ENCODE peak calls at places on chromosomes 5 and 9, in seven cellular contexts. A is HL-60, V is transverse colon, O is sigmoid colon, E is suprapubic skin, T is spleen, X is HepG2. I is an unnamed sample.

GRCh38 chr5:179371681-179372675 is 26.7 kb upstream of the ADAMTS2 start:
- DNase-seq in T (peak; percentile 67), E (peak; percentile 36), X (no peak), V (no peak), A (no peak), O (peak; percentile 48), I (peak; percentile 15)

GRCh38 chr5:39713224-39713911 is 288.6 kb upstream of the DAB2 start:
- DNase-seq in O (no peak), A (peak; percentile 75), E (no peak), T (no peak), V (no peak), X (no peak), I (no peak)

GRCh38 chr5:96702503-96703383 is 40.6 kb downstream of the CAST start:
- DNase-seq in T (peak; percentile 92), V (peak; percentile 94), A (no peak), E (peak; percentile 97), X (peak; percentile 70), O (peak; percentile 98), I (peak; percentile 98)

GRCh38 chr5:40798856-40799210 is 659 bp upstream of the PRKAA1 start:
- DNase-seq in X (no peak), V (no peak), A (no peak), E (no peak), O (no peak), T (no peak), I (no peak)

GRCh38 chr9:123763910-123764588 is 165.9 kb downstream of the DENND1A start:
- DNase-seq in E (no peak), A (no peak), V (no peak), T (no peak), O (no peak), X (no peak), I (no peak)

GRCh38 chr5:74136276-74136675 is 504.3 kb downstream of the ENC1 start:
- DNase-seq in E (no peak), O (no peak), A (no peak), T (no peak), V (no peak), X (no peak), I (no peak)

GRCh38 chr5:71681282-71681681 is 37.8 kb upstream of the CARTPT start:
- DNase-seq in A (no peak), O (no peak), V (no peak), X (no peak), E (no peak), T (no peak), I (no peak)

GRCh38 chr5:126998201-126998631 is 32.1 kb downstream of the MARCHF3 start:
- DNase-seq in V (no peak), A (no peak), T (no peak), O (no peak), E (no peak), X (no peak), I (no peak)

GRCh38 chr5:61167382-61167781 is 5.1 kb upstream of the SMIM15 start:
- DNase-seq in E (no peak), A (no peak), V (peak; percentile 28), X (no peak), O (no peak), T (no peak), I (no peak)

GRCh38 chr5:137282216-137282615 is 216.9 kb downstream of the SPOCK1 start:
- DNase-seq in X (no peak), A (no peak), O (no peak), E (no peak), V (no peak), T (no peak), I (no peak)

GRCh38 chr5:137280656-137281055 is 218.5 kb downstream of the SPOCK1 start:
- DNase-seq in X (no peak), V (no peak), T (no peak), O (no peak), E (no peak), A (no peak), I (no peak)

GRCh38 chr5:137286025-137286610 is 213.0 kb downstream of the SPOCK1 start:
- DNase-seq in O (no peak), T (no peak), A (no peak), V (no peak), X (no peak), E (no peak), I (no peak)

GRCh38 chr5:137281201-137281600 is 217.9 kb downstream of the SPOCK1 start:
- DNase-seq in A (no peak), O (no peak), X (no peak), V (no peak), T (no peak), E (no peak), I (no peak)

GRCh38 chr5:137283801-137284200 is 215.3 kb downstream of the SPOCK1 start:
- DNase-seq in X (no peak), A (no peak), O (no peak), E (no peak), T (no peak), V (no peak), I (no peak)
- TF ChIP-seq POLR2AphosphoS5 in X (no peak), A (no peak), O (no peak), E (no peak), T (no peak), V (no peak), I (no peak)

GRCh38 chr9:114364123-114364522 is 23.7 kb downstream of the AKNA start:
- DNase-seq in X (peak; percentile 57), O (no peak), T (no peak), A (peak; percentile 89), V (no peak), E (no peak), I (no peak)
- H3K4me3 ChIP-seq in X (no peak overlapping the region), O (no peak overlapping the region), T (no peak overlapping the region), A (no peak overlapping the region), V (no peak overlapping the region), E (no peak overlapping the region), I (no peak overlapping the region)

GRCh38 chr5:102048940-102049339 is 247.1 kb downstream of the SLCO4C1 start:
- DNase-seq in A (no peak), T (no peak), E (no peak), V (no peak), O (no peak), X (no peak), I (no peak)
- TF ChIP-seq POLR2AphosphoS5 in A (no peak), T (no peak), E (no peak), V (no peak), O (no peak), X (no peak), I (no peak)

GRCh38 chr5:148471379-148471778 is 87.6 kb downstream of the FBXO38 start:
- DNase-seq in A (no peak), V (no peak), X (no peak), E (no peak), T (no peak), O (no peak), I (no peak)

GRCh38 chr5:148469446-148470062 is 85.8 kb downstream of the FBXO38 start:
- DNase-seq in E (no peak), V (no peak), T (no peak), A (no peak), O (peak; percentile 66), X (no peak), I (no peak)

GRCh38 chr5:148467958-148468357 is 84.2 kb downstream of the FBXO38 start:
- DNase-seq in T (no peak), X (no peak), O (no peak), A (no peak), V (no peak), E (no peak), I (no peak)

GRCh38 chr5:148459669-148460068 is 75.9 kb downstream of the FBXO38 start:
- DNase-seq in X (no peak), A (no peak), T (no peak), E (no peak), V (no peak), O (no peak), I (no peak)

DNA sequence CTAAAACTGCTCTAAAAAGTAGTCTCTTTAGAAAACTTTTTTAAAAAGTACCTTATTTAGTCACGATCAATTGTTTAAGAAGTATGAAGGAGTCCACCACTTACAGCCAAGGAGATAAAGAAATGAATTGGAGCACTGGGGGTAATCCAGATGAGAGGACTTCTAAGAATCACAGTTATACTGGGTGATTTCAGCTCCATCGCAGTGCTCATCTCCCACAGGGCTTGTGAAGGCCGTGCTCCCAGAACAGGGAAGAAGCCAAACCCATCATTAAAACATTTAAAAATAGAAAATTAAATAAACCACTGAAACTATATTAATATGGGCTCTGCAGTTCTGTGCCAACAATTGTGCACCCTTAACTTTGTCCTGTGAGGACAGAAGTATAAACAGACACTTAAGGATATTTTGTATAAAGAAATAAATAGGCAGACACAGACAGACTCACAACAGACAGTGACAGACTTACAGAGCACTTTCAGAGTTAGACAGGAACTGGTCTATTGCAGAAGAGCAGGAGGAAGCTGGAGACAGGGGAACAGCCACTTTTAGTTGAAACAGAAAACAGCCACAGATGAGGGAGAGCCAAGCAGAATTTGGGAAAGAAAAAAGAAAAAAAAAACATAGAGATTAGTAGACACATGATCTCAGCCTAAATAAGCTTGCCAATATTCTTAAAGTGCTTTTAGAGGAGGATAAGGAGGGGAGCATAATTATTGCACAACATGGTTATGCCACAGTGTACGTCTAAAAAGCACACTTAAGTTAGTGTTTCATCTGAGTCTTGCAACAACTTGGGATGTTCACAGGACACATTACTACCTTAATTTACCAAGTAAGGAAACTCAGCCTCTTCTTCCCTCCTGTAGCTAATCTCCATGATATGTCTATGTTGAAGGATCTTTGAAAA is 81.9 kb downstream of the FBXO38 start:
- DNase-seq in O (no peak), A (no peak), T (no peak), X (no peak), V (no peak), E (no peak), I (no peak)
- H3K4me3 ChIP-seq in O (no peak overlapping the region), A (no peak overlapping the region), T (no peak overlapping the region), X (no peak overlapping the region), V (no peak overlapping the region), E (no peak overlapping the region), I (no peak overlapping the region)

GRCh38 chr5:143061161-143061945 is 291.2 kb downstream of the ARHGAP26 start:
- DNase-seq in E (no peak), A (no peak), X (no peak), O (no peak), V (no peak), T (no peak), I (no peak)
- TF ChIP-seq POLR2AphosphoS5 in E (no peak), A (no peak), X (no peak), O (no peak), V (peak; percentile 31), T (no peak), I (no peak)